ENCODE peak calls at places on chromosomes 1 and 21, in ten cellular contexts. V is cerebellum; P is mesenchymal stem cell; S is left ventricle myocardium inferior; Q is EL; L is HTR-8/SVneo; Y is Right ventricle myocardium inferior; D is CD8-positive, alpha-beta memory T cell; U is testis; X is GM20000. F is an unnamed sample.

GRCh38 chr1:47705517-47706130 is 267.8 kb downstream of the FOXD2 start:
- DNase-seq in S (no peak), Y (no peak), U (no peak), Q (no peak), D (no peak), L (no peak), V (no peak), X (no peak), P (no peak), F (no peak)

GRCh38 chr21:42401164-42401563 is 2.5 kb upstream of the UBASH3A start:
- DNase-seq in S (no peak), U (no peak), X (no peak), V (no peak), L (no peak), P (no peak), Y (no peak), Q (peak), D (no peak), F (no peak)

GRCh38 chr1:17717595-17717994 is 37.5 kb upstream of the ACTL8 start:
- DNase-seq in Q (no peak), V (no peak), L (no peak), P (no peak), U (no peak), S (no peak), D (no peak), X (no peak), Y (no peak), F (no peak)

GRCh38 chr1:234666761-234667160 is 56.8 kb upstream of the IRF2BP2 start:
- DNase-seq in U (no peak), D (no peak), Q (no peak), L (no peak), X (no peak), S (no peak), P (no peak), Y (no peak), V (no peak), F (no peak)

GRCh38 chr1:211920141-211920572 is 89.6 kb upstream of the LPGAT1 start:
- DNase-seq in Y (no peak), X (no peak), D (no peak), V (peak), Q (peak), U (no peak), P (peak), S (no peak), L (no peak), F (no peak)

GRCh38 chr21:14120091-14120734 is 90.5 kb downstream of the LIPI start:
- DNase-seq in Q (peak), S (no peak), Y (no peak), L (no peak), D (no peak), U (peak), P (peak), V (no peak), X (peak), F (peak)

GRCh38 chr1:165871311-165872067 is 44.1 kb downstream of the UCK2 start:
- DNase-seq in Q (peak), D (peak), P (peak), L (peak), V (no peak), S (peak), U (peak), X (peak), Y (no peak), F (peak)

GRCh38 chr1:18761948-18762905 is 97.2 kb downstream of the TAS1R2 start:
- DNase-seq in X (no peak), Q (no peak), L (no peak), D (no peak), S (no peak), Y (no peak), V (no peak), P (no peak), U (no peak), F (no peak)

GRCh38 chr1:56511323-56511722 is 68.0 kb downstream of the PLPP3 start:
- DNase-seq in P (no peak), L (no peak), V (no peak), D (no peak), Q (no peak), U (no peak), S (no peak), X (no peak), Y (no peak), F (no peak)

GRCh38 chr1:56533621-56534020 is 45.7 kb downstream of the PLPP3 start:
- DNase-seq in S (no peak), L (no peak), V (no peak), X (peak), U (no peak), P (no peak), Y (no peak), Q (no peak), D (no peak), F (no peak)

GRCh38 chr1:223811634-223812101 is 34.1 kb downstream of the TP53BP2 start:
- DNase-seq in V (peak), Y (no peak), X (no peak), Q (peak), L (peak), S (no peak), D (no peak), P (peak), U (no peak), F (peak)

GRCh38 chr21:42570841-42571387 is 57.3 kb downstream of the SLC37A1 start:
- DNase-seq in S (no peak), Y (no peak), X (no peak), P (no peak), U (peak), D (no peak), Q (no peak), V (no peak), L (no peak), F (no peak)

GRCh38 chr1:162548170-162548569 is 13.4 kb upstream of the UAP1 start:
- DNase-seq in Q (peak), P (no peak), Y (no peak), D (peak), U (peak), L (no peak), V (no peak), X (no peak), S (peak), F (no peak)

GRCh38 chr1:219438386-219438785 is 174.5 kb downstream of the ZC3H11B start:
- DNase-seq in Q (no peak), D (no peak), V (no peak), X (no peak), U (no peak), P (no peak), Y (no peak), L (no peak), S (no peak), F (no peak)

GRCh38 chr1:221431068-221431651 is 310.7 kb downstream of the DUSP10 start:
- DNase-seq in U (no peak), D (no peak), L (no peak), X (no peak), V (no peak), P (peak), S (no peak), Y (no peak), Q (no peak), F (no peak)

GRCh38 chr1:224042557-224043118 is 71.3 kb upstream of the FBXO28 start:
- DNase-seq in L (no peak), P (no peak), S (no peak), Q (no peak), D (no peak), X (no peak), U (no peak), V (no peak), Y (no peak), F (no peak)

GRCh38 chr1:150968491-150968890 is 6.1 kb downstream of the CERS2 start:
- DNase-seq in U (no peak), V (no peak), Y (no peak), X (no peak), L (no peak), D (no peak), S (no peak), P (no peak), Q (no peak), F (no peak)

GRCh38 chr1:24435782-24436365 is 20.3 kb downstream of the NIPAL3 start:
- DNase-seq in P (no peak), U (no peak), D (no peak), Y (no peak), S (no peak), X (no peak), Q (no peak), V (no peak), L (no peak), F (no peak)

GRCh38 chr1:204445860-204446412 is 34.3 kb upstream of the PPP1R15B start:
- DNase-seq in X (peak), S (no peak), P (peak), L (peak), V (no peak), Q (peak), U (no peak), Y (no peak), D (peak), F (peak)